ENCODE peak calls at places on chromosomes 5 and 9, in ten cellular contexts. One of them, this sample, is unnamed.
A peak's percentile ranks its signal among the peaks of the same experiment; 100 is the strongest.

GRCh38 chr5:108728566-108729305 is 19.0 kb upstream of the FER start:
- DNase-seq in endothelial cell of umbilical vein: peak; percentile 12
- DNase-seq in glutamatergic neuron: no peak
- DNase-seq in OCI-LY7: no peak
- DNase-seq in foreskin keratinocyte: no peak
- DNase-seq in stomach: no peak
- DNase-seq in right lobe of liver: no peak
- DNase-seq in kidney epithelial cell: no peak
- DNase-seq in omental fat pad: no peak
- DNase-seq in dorsolateral prefrontal cortex: no peak
- DNase-seq in this sample: peak; percentile 45

GRCh38 chr5:176844706-176845391 is 34.5 kb downstream of the UNC5A start:
- DNase-seq in endothelial cell of umbilical vein: no peak
- DNase-seq in glutamatergic neuron: no peak
- DNase-seq in OCI-LY7: no peak
- DNase-seq in foreskin keratinocyte: peak; percentile 27
- DNase-seq in stomach: no peak
- DNase-seq in right lobe of liver: no peak
- DNase-seq in kidney epithelial cell: no peak
- DNase-seq in omental fat pad: no peak
- DNase-seq in dorsolateral prefrontal cortex: peak; percentile 65
- DNase-seq in this sample: no peak

GRCh38 chr5:132313961-132314432 is 19.8 kb downstream of the SLC22A4 start:
- DNase-seq in endothelial cell of umbilical vein: no peak
- DNase-seq in glutamatergic neuron: no peak
- DNase-seq in OCI-LY7: no peak
- DNase-seq in foreskin keratinocyte: no peak
- DNase-seq in stomach: no peak
- DNase-seq in right lobe of liver: no peak
- DNase-seq in kidney epithelial cell: no peak
- DNase-seq in omental fat pad: no peak
- DNase-seq in dorsolateral prefrontal cortex: no peak
- DNase-seq in this sample: no peak

GRCh38 chr5:101897914-101898313 is 398.2 kb downstream of the SLCO4C1 start:
- DNase-seq in endothelial cell of umbilical vein: no peak
- DNase-seq in glutamatergic neuron: peak; percentile 64
- DNase-seq in OCI-LY7: peak; percentile 33
- DNase-seq in foreskin keratinocyte: no peak
- DNase-seq in stomach: no peak
- DNase-seq in right lobe of liver: no peak
- DNase-seq in kidney epithelial cell: no peak
- DNase-seq in omental fat pad: no peak
- DNase-seq in dorsolateral prefrontal cortex: no peak
- DNase-seq in this sample: no peak

GRCh38 chr5:94746731-94747124 is 128.3 kb downstream of the SLF1 start:
- DNase-seq in endothelial cell of umbilical vein: peak; percentile 8
- DNase-seq in glutamatergic neuron: no peak
- DNase-seq in OCI-LY7: peak; percentile 87
- DNase-seq in foreskin keratinocyte: no peak
- DNase-seq in stomach: no peak
- DNase-seq in right lobe of liver: no peak
- DNase-seq in kidney epithelial cell: no peak
- DNase-seq in omental fat pad: no peak
- DNase-seq in dorsolateral prefrontal cortex: no peak
- DNase-seq in this sample: no peak

GRCh38 chr5:141969783-141970741 is 1.2 kb downstream of the RNF14 start:
- DNase-seq in endothelial cell of umbilical vein: no peak
- DNase-seq in glutamatergic neuron: no peak
- DNase-seq in OCI-LY7: peak; percentile 82
- DNase-seq in foreskin keratinocyte: no peak
- DNase-seq in stomach: no peak
- DNase-seq in right lobe of liver: no peak
- DNase-seq in kidney epithelial cell: no peak
- DNase-seq in omental fat pad: no peak
- DNase-seq in dorsolateral prefrontal cortex: no peak
- DNase-seq in this sample: no peak

GRCh38 chr5:57302164-57302563 is 128.3 kb downstream of the GPBP1 start:
- DNase-seq in endothelial cell of umbilical vein: peak; percentile 51
- DNase-seq in glutamatergic neuron: no peak
- DNase-seq in OCI-LY7: no peak
- DNase-seq in foreskin keratinocyte: peak; percentile 46
- DNase-seq in stomach: peak; percentile 34
- DNase-seq in right lobe of liver: peak; percentile 37
- DNase-seq in kidney epithelial cell: peak; percentile 58
- DNase-seq in omental fat pad: no peak
- DNase-seq in dorsolateral prefrontal cortex: no peak
- DNase-seq in this sample: no peak

GRCh38 chr9:135332979-135333748 is 146.4 kb upstream of the PPP1R26 start:
- DNase-seq in endothelial cell of umbilical vein: no peak
- DNase-seq in glutamatergic neuron: no peak
- DNase-seq in OCI-LY7: no peak
- DNase-seq in foreskin keratinocyte: no peak
- DNase-seq in stomach: no peak
- DNase-seq in right lobe of liver: no peak
- DNase-seq in kidney epithelial cell: no peak
- DNase-seq in omental fat pad: no peak
- DNase-seq in dorsolateral prefrontal cortex: no peak
- DNase-seq in this sample: peak; percentile 37

GRCh38 chr5:93583799-93584530 is 943 bp downstream of the NR2F1 start:
- DNase-seq in endothelial cell of umbilical vein: peak; percentile 56
- DNase-seq in glutamatergic neuron: peak; percentile 81
- DNase-seq in OCI-LY7: peak; percentile 10
- DNase-seq in foreskin keratinocyte: no peak
- DNase-seq in stomach: no peak
- DNase-seq in right lobe of liver: peak; percentile 43
- DNase-seq in kidney epithelial cell: no peak
- DNase-seq in omental fat pad: no peak
- DNase-seq in dorsolateral prefrontal cortex: peak; percentile 67
- DNase-seq in this sample: no peak

GRCh38 chr9:28158451-28158850 is 585.2 kb upstream of the C9orf72 start:
- DNase-seq in endothelial cell of umbilical vein: no peak
- DNase-seq in glutamatergic neuron: no peak
- DNase-seq in OCI-LY7: no peak
- DNase-seq in foreskin keratinocyte: no peak
- DNase-seq in stomach: no peak
- DNase-seq in right lobe of liver: no peak
- DNase-seq in kidney epithelial cell: no peak
- DNase-seq in omental fat pad: no peak
- DNase-seq in dorsolateral prefrontal cortex: no peak
- DNase-seq in this sample: no peak

GRCh38 chr5:107887181-107887580 is 216.4 kb upstream of the EFNA5 start:
- DNase-seq in endothelial cell of umbilical vein: peak; percentile 64
- DNase-seq in glutamatergic neuron: no peak
- DNase-seq in OCI-LY7: no peak
- DNase-seq in foreskin keratinocyte: no peak
- DNase-seq in stomach: no peak
- DNase-seq in right lobe of liver: no peak
- DNase-seq in kidney epithelial cell: no peak
- DNase-seq in omental fat pad: no peak
- DNase-seq in dorsolateral prefrontal cortex: no peak
- DNase-seq in this sample: no peak

GRCh38 chr9:131889437-131890244 is 149.8 kb upstream of the RAPGEF1 start:
- DNase-seq in endothelial cell of umbilical vein: no peak
- DNase-seq in glutamatergic neuron: no peak
- DNase-seq in OCI-LY7: no peak
- DNase-seq in foreskin keratinocyte: no peak
- DNase-seq in stomach: peak; percentile 29
- DNase-seq in right lobe of liver: no peak
- DNase-seq in kidney epithelial cell: no peak
- DNase-seq in omental fat pad: no peak
- DNase-seq in dorsolateral prefrontal cortex: no peak
- DNase-seq in this sample: no peak

GRCh38 chr5:1727571-1727970 is 72.1 kb downstream of the MRPL36 start:
- DNase-seq in endothelial cell of umbilical vein: no peak
- DNase-seq in glutamatergic neuron: no peak
- DNase-seq in OCI-LY7: no peak
- DNase-seq in foreskin keratinocyte: no peak
- DNase-seq in stomach: peak; percentile 21
- DNase-seq in right lobe of liver: peak; percentile 12
- DNase-seq in kidney epithelial cell: no peak
- DNase-seq in omental fat pad: no peak
- DNase-seq in dorsolateral prefrontal cortex: no peak
- DNase-seq in this sample: peak; percentile 9

GRCh38 chr5:7927466-7928375 is 58.8 kb downstream of the MTRR start:
- DNase-seq in endothelial cell of umbilical vein: peak; percentile 36
- DNase-seq in glutamatergic neuron: peak; percentile 75
- DNase-seq in OCI-LY7: peak; percentile 55
- DNase-seq in foreskin keratinocyte: no peak
- DNase-seq in stomach: peak; percentile 64
- DNase-seq in right lobe of liver: peak; percentile 48
- DNase-seq in kidney epithelial cell: peak; percentile 7
- DNase-seq in omental fat pad: no peak
- DNase-seq in dorsolateral prefrontal cortex: peak; percentile 37
- DNase-seq in this sample: no peak

GRCh38 chr5:81646469-81646868 is 104.4 kb downstream of the SSBP2 start:
- DNase-seq in endothelial cell of umbilical vein: no peak
- DNase-seq in glutamatergic neuron: no peak
- DNase-seq in OCI-LY7: no peak
- DNase-seq in foreskin keratinocyte: no peak
- DNase-seq in stomach: no peak
- DNase-seq in right lobe of liver: no peak
- DNase-seq in kidney epithelial cell: no peak
- DNase-seq in omental fat pad: no peak
- DNase-seq in dorsolateral prefrontal cortex: no peak
- DNase-seq in this sample: no peak

GRCh38 chr5:81656788-81657187 is 94.1 kb downstream of the SSBP2 start:
- DNase-seq in endothelial cell of umbilical vein: no peak
- DNase-seq in glutamatergic neuron: no peak
- DNase-seq in OCI-LY7: no peak
- DNase-seq in foreskin keratinocyte: no peak
- DNase-seq in stomach: no peak
- DNase-seq in right lobe of liver: no peak
- DNase-seq in kidney epithelial cell: no peak
- DNase-seq in omental fat pad: no peak
- DNase-seq in dorsolateral prefrontal cortex: no peak
- DNase-seq in this sample: no peak

DNA sequence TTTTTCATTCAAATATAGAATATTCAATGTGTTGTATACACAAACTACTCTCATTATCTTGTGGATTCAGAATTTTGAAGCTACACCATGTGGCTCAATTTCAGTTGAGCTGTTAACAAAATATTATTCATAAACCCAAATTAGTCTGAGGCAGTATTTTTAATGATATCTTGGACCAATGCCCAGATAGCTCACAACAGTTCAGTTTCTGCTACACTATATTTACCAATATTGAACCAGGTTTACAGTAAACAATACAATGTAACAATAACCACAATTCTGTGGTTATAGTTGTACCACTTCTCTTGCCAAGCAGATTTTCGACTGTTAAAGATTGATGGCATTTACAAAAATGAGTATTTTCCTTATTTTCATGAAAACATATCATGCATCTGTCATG is 99.9 kb downstream of the SSBP2 start:
- DNase-seq in endothelial cell of umbilical vein: peak; percentile 17
- DNase-seq in glutamatergic neuron: no peak
- DNase-seq in OCI-LY7: no peak
- DNase-seq in foreskin keratinocyte: no peak
- DNase-seq in stomach: no peak
- DNase-seq in right lobe of liver: no peak
- DNase-seq in kidney epithelial cell: no peak
- DNase-seq in omental fat pad: no peak
- DNase-seq in dorsolateral prefrontal cortex: no peak
- DNase-seq in this sample: no peak
- TF ChIP-seq CTCF in endothelial cell of umbilical vein: no peak
- TF ChIP-seq CTCF in glutamatergic neuron: no peak
- TF ChIP-seq CTCF in OCI-LY7: no peak
- TF ChIP-seq CTCF in foreskin keratinocyte: no peak
- TF ChIP-seq CTCF in stomach: no peak
- TF ChIP-seq CTCF in right lobe of liver: no peak
- TF ChIP-seq CTCF in kidney epithelial cell: no peak
- TF ChIP-seq CTCF in omental fat pad: no peak
- TF ChIP-seq CTCF in dorsolateral prefrontal cortex: no peak
- TF ChIP-seq CTCF in this sample: no peak

DNA sequence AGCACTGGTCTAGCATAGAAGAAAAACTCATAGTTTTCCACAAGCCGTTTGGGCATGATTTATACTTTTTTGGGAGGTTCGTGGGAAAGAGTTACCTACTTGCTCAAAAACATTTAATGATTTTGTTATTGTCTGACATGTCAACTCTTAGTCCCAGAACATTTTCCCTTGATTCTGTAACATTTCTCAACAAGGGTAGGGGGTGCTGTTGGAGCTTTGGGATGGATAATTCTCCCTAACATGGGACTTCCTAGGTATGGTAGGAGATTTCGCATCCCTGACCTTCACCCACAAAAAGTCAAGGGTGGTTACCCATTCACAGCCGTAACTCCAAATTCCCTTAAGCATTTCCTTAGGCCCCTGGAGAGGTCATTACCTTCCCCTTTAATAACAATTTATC is 378.0 kb downstream of the YTHDC2 start:
- DNase-seq in endothelial cell of umbilical vein: no peak
- DNase-seq in glutamatergic neuron: no peak
- DNase-seq in OCI-LY7: no peak
- DNase-seq in foreskin keratinocyte: no peak
- DNase-seq in stomach: no peak
- DNase-seq in right lobe of liver: no peak
- DNase-seq in kidney epithelial cell: no peak
- DNase-seq in omental fat pad: no peak
- DNase-seq in dorsolateral prefrontal cortex: no peak
- DNase-seq in this sample: no peak
- TF ChIP-seq CTCF in endothelial cell of umbilical vein: no peak
- TF ChIP-seq CTCF in glutamatergic neuron: no peak
- TF ChIP-seq CTCF in OCI-LY7: no peak
- TF ChIP-seq CTCF in foreskin keratinocyte: no peak
- TF ChIP-seq CTCF in stomach: no peak
- TF ChIP-seq CTCF in right lobe of liver: no peak
- TF ChIP-seq CTCF in kidney epithelial cell: no peak
- TF ChIP-seq CTCF in omental fat pad: no peak
- TF ChIP-seq CTCF in dorsolateral prefrontal cortex: no peak
- TF ChIP-seq CTCF in this sample: no peak

GRCh38 chr5:34859253-34859652 is 20.3 kb downstream of the TTC23L start:
- DNase-seq in endothelial cell of umbilical vein: no peak
- DNase-seq in glutamatergic neuron: no peak
- DNase-seq in OCI-LY7: no peak
- DNase-seq in foreskin keratinocyte: no peak
- DNase-seq in stomach: no peak
- DNase-seq in right lobe of liver: no peak
- DNase-seq in kidney epithelial cell: no peak
- DNase-seq in omental fat pad: no peak
- DNase-seq in dorsolateral prefrontal cortex: no peak
- DNase-seq in this sample: no peak
- TF ChIP-seq CTCF in endothelial cell of umbilical vein: no peak
- TF ChIP-seq CTCF in glutamatergic neuron: no peak
- TF ChIP-seq CTCF in OCI-LY7: no peak
- TF ChIP-seq CTCF in foreskin keratinocyte: no peak
- TF ChIP-seq CTCF in stomach: no peak
- TF ChIP-seq CTCF in right lobe of liver: no peak
- TF ChIP-seq CTCF in kidney epithelial cell: no peak
- TF ChIP-seq CTCF in omental fat pad: no peak
- TF ChIP-seq CTCF in dorsolateral prefrontal cortex: no peak
- TF ChIP-seq CTCF in this sample: no peak

GRCh38 chr5:139037732-139038131 is 160.4 kb downstream of the SIL1 start:
- DNase-seq in endothelial cell of umbilical vein: no peak
- DNase-seq in glutamatergic neuron: no peak
- DNase-seq in OCI-LY7: no peak
- DNase-seq in foreskin keratinocyte: no peak
- DNase-seq in stomach: no peak
- DNase-seq in right lobe of liver: no peak
- DNase-seq in kidney epithelial cell: no peak
- DNase-seq in omental fat pad: no peak
- DNase-seq in dorsolateral prefrontal cortex: no peak
- DNase-seq in this sample: no peak

GRCh38 chr5:139043127-139043905 is 154.9 kb downstream of the SIL1 start:
- DNase-seq in endothelial cell of umbilical vein: no peak
- DNase-seq in glutamatergic neuron: no peak
- DNase-seq in OCI-LY7: no peak
- DNase-seq in foreskin keratinocyte: no peak
- DNase-seq in stomach: no peak
- DNase-seq in right lobe of liver: no peak
- DNase-seq in kidney epithelial cell: no peak
- DNase-seq in omental fat pad: no peak
- DNase-seq in dorsolateral prefrontal cortex: no peak
- DNase-seq in this sample: no peak

GRCh38 chr5:139038618-139039305 is 159.4 kb downstream of the SIL1 start:
- DNase-seq in endothelial cell of umbilical vein: no peak
- DNase-seq in glutamatergic neuron: no peak
- DNase-seq in OCI-LY7: no peak
- DNase-seq in foreskin keratinocyte: no peak
- DNase-seq in stomach: no peak
- DNase-seq in right lobe of liver: no peak
- DNase-seq in kidney epithelial cell: no peak
- DNase-seq in omental fat pad: no peak
- DNase-seq in dorsolateral prefrontal cortex: no peak
- DNase-seq in this sample: no peak
- TF ChIP-seq CTCF in endothelial cell of umbilical vein: peak; percentile 7
- TF ChIP-seq CTCF in glutamatergic neuron: peak; percentile 57
- TF ChIP-seq CTCF in OCI-LY7: no peak
- TF ChIP-seq CTCF in foreskin keratinocyte: peak; percentile 37
- TF ChIP-seq CTCF in stomach: no peak
- TF ChIP-seq CTCF in right lobe of liver: no peak
- TF ChIP-seq CTCF in kidney epithelial cell: peak; percentile 5
- TF ChIP-seq CTCF in omental fat pad: no peak
- TF ChIP-seq CTCF in dorsolateral prefrontal cortex: no peak
- TF ChIP-seq CTCF in this sample: no peak

This sample was measured in left lung.